ENCODE peak calls at places on chromosomes 6 and 20, in four cellular contexts. X is uterus, Z is adrenal gland, K is ovary. C is an unnamed sample. For H3K36me3, the result is how much of the 10 kb centered on the place peaks cover.

GRCh38 chr6:156807795-156808194 is 30.6 kb downstream of the ARID1B start:
- DNase-seq in Z (no peak), X (no peak), K (no peak), C (no peak)

GRCh38 chr20:48698507-48699267 is 129.1 kb downstream of the PREX1 start:
- DNase-seq in Z (no peak), X (no peak), K (no peak), C (no peak)

GRCh38 chr20:38604873-38605303 is 3.3 kb downstream of the ARHGAP40 start:
- DNase-seq in K (no peak), Z (no peak), X (no peak), C (no peak)

GRCh38 chr6:106186172-106186571 is 100.0 kb downstream of the PRDM1 start:
- DNase-seq in K (no peak), X (no peak), Z (no peak), C (no peak)

GRCh38 chr6:148704539-148704938 is 42.3 kb upstream of the UST start:
- DNase-seq in K (no peak), X (no peak), Z (no peak), C (no peak)

GRCh38 chr6:150403458-150404245 is 34.8 kb downstream of the IYD start:
- DNase-seq in X (no peak), Z (peak), K (no peak), C (no peak)

GRCh38 chr20:57908691-57909090 is 198.9 kb upstream of the PMEPA1 start:
- DNase-seq in Z (no peak), X (no peak), K (no peak), C (no peak)

GRCh38 chr6:42095066-42095465 is 44.7 kb downstream of the TAF8 start:
- DNase-seq in Z (no peak), K (no peak), X (no peak), C (no peak)

GRCh38 chr6:38973178-38974057 is 75.2 kb upstream of the GLP1R start:
- DNase-seq in X (no peak), K (no peak), Z (no peak), C (no peak)

GRCh38 chr6:101226677-101227135 is 166.8 kb upstream of the GRIK2 start:
- DNase-seq in X (no peak), Z (no peak), K (no peak), C (no peak)

GRCh38 chr20:62494537-62494936 is 18.7 kb upstream of the GATA5 start:
- DNase-seq in X (no peak), K (no peak), Z (no peak), C (peak)

GRCh38 chr20:44941292-44941691 is 18.9 kb downstream of the TOMM34 start:
- DNase-seq in K (no peak), X (no peak), Z (no peak), C (no peak)
- H3K36me3 ChIP-seq in K (under half), X (under half), Z (under half), C (under half)

GRCh38 chr20:33992923-33993799 is 550 bp upstream of the RALY start:
- DNase-seq in K (peak), X (peak), Z (peak), C (peak)
- TF ChIP-seq POLR2A in K (peak), X (peak), Z (peak), C (peak)

GRCh38 chr20:36525620-36526365 is 15.5 kb upstream of the MYL9 start:
- DNase-seq in X (no peak), Z (peak), K (no peak), C (peak)
- H3K36me3 ChIP-seq in X (under half), Z (under half), K (under half), C (under half)

GRCh38 chr20:25344634-25345033 is 46.0 kb downstream of the ABHD12 start:
- DNase-seq in K (no peak), X (no peak), Z (no peak), C (no peak)
- TF ChIP-seq POLR2A in K (no peak), X (no peak), Z (no peak), C (no peak)

GRCh38 chr6:152343735-152344360 is 293.3 kb downstream of the SYNE1 start:
- DNase-seq in X (no peak), K (no peak), Z (no peak), C (peak)
- H3K36me3 ChIP-seq in X (under half), K (under half), Z (under half), C (under half)

GRCh38 chr6:26124550-26125014 is 37.4 kb downstream of the HFE start:
- DNase-seq in Z (no peak), X (no peak), K (no peak), C (no peak)
- TF ChIP-seq POLR2A in Z (no peak), X (no peak), K (no peak), C (no peak)

GRCh38 chr20:1442304-1442703 is 24.3 kb downstream of the NSFL1C start:
- DNase-seq in K (no peak), X (no peak), Z (no peak), C (no peak)
- H3K36me3 ChIP-seq in K (under half), X (under half), Z (half or more), C (under half)

C was measured in gastrocnemius medialis.